ENCODE peak calls at places on chromosomes 6 and 20, in ten cellular contexts. One of them, this sample, is unnamed.

GRCh38 chr6:27209659-27210269 is 37.7 kb upstream of the PRSS16 start:
- DNase-seq in mammary epithelial cell: no peak
- DNase-seq in AG10803: no peak
- DNase-seq in lung: no peak
- DNase-seq in CD8-positive, alpha-beta T cell: no peak
- DNase-seq in fibroblast of pulmonary artery: no peak
- DNase-seq in uterus: no peak
- DNase-seq in pancreas: no peak
- DNase-seq in psoas muscle: no peak
- DNase-seq in kidney epithelial cell: no peak
- DNase-seq in this sample: no peak

GRCh38 chr20:44120676-44121425 is 66.1 kb downstream of the JPH2 start:
- DNase-seq in fibroblast of pulmonary artery: no peak
- DNase-seq in lung: no peak
- DNase-seq in pancreas: no peak
- DNase-seq in AG10803: no peak
- DNase-seq in CD8-positive, alpha-beta T cell: no peak
- DNase-seq in kidney epithelial cell: no peak
- DNase-seq in psoas muscle: no peak
- DNase-seq in mammary epithelial cell: no peak
- DNase-seq in uterus: no peak
- DNase-seq in this sample: no peak

GRCh38 chr6:25147191-25147590 is 132.0 kb upstream of the CARMIL1 start:
- DNase-seq in uterus: no peak
- DNase-seq in CD8-positive, alpha-beta T cell: no peak
- DNase-seq in fibroblast of pulmonary artery: no peak
- DNase-seq in lung: no peak
- DNase-seq in AG10803: no peak
- DNase-seq in kidney epithelial cell: no peak
- DNase-seq in mammary epithelial cell: no peak
- DNase-seq in pancreas: no peak
- DNase-seq in psoas muscle: no peak
- DNase-seq in this sample: no peak

GRCh38 chr20:60453847-60454246 is 495.6 kb downstream of the CDH26 start:
- DNase-seq in kidney epithelial cell: no peak
- DNase-seq in fibroblast of pulmonary artery: no peak
- DNase-seq in AG10803: no peak
- DNase-seq in uterus: no peak
- DNase-seq in pancreas: no peak
- DNase-seq in psoas muscle: no peak
- DNase-seq in lung: no peak
- DNase-seq in CD8-positive, alpha-beta T cell: no peak
- DNase-seq in mammary epithelial cell: no peak
- DNase-seq in this sample: no peak

GRCh38 chr20:48247961-48248360 is 462.7 kb upstream of the SULF2 start:
- DNase-seq in kidney epithelial cell: no peak
- DNase-seq in mammary epithelial cell: no peak
- DNase-seq in pancreas: no peak
- DNase-seq in CD8-positive, alpha-beta T cell: no peak
- DNase-seq in AG10803: no peak
- DNase-seq in lung: no peak
- DNase-seq in fibroblast of pulmonary artery: no peak
- DNase-seq in uterus: no peak
- DNase-seq in psoas muscle: no peak
- DNase-seq in this sample: no peak

GRCh38 chr6:111129003-111129402 is 41.7 kb downstream of the SLC16A10 start:
- DNase-seq in uterus: no peak
- DNase-seq in kidney epithelial cell: no peak
- DNase-seq in AG10803: no peak
- DNase-seq in lung: no peak
- DNase-seq in psoas muscle: peak
- DNase-seq in fibroblast of pulmonary artery: peak
- DNase-seq in CD8-positive, alpha-beta T cell: no peak
- DNase-seq in mammary epithelial cell: no peak
- DNase-seq in pancreas: no peak
- DNase-seq in this sample: no peak

GRCh38 chr20:41135187-41135887 is 2.0 kb upstream of the PLCG1 start:
- DNase-seq in mammary epithelial cell: peak
- DNase-seq in uterus: no peak
- DNase-seq in CD8-positive, alpha-beta T cell: peak
- DNase-seq in psoas muscle: no peak
- DNase-seq in pancreas: no peak
- DNase-seq in kidney epithelial cell: no peak
- DNase-seq in AG10803: no peak
- DNase-seq in fibroblast of pulmonary artery: peak
- DNase-seq in lung: no peak
- DNase-seq in this sample: no peak

GRCh38 chr20:22833851-22834250 is 201.3 kb upstream of the SSTR4 start:
- DNase-seq in mammary epithelial cell: peak
- DNase-seq in kidney epithelial cell: no peak
- DNase-seq in AG10803: no peak
- DNase-seq in lung: no peak
- DNase-seq in fibroblast of pulmonary artery: peak
- DNase-seq in pancreas: no peak
- DNase-seq in uterus: no peak
- DNase-seq in psoas muscle: no peak
- DNase-seq in CD8-positive, alpha-beta T cell: no peak
- DNase-seq in this sample: no peak

GRCh38 chr20:58481541-58482021 is 33.6 kb downstream of the APCDD1L start:
- DNase-seq in mammary epithelial cell: peak
- DNase-seq in CD8-positive, alpha-beta T cell: peak
- DNase-seq in fibroblast of pulmonary artery: peak
- DNase-seq in lung: peak
- DNase-seq in psoas muscle: peak
- DNase-seq in kidney epithelial cell: no peak
- DNase-seq in AG10803: peak
- DNase-seq in uterus: no peak
- DNase-seq in pancreas: no peak
- DNase-seq in this sample: no peak
- TF ChIP-seq CTCF in mammary epithelial cell: peak
- TF ChIP-seq CTCF in CD8-positive, alpha-beta T cell: no peak
- TF ChIP-seq CTCF in fibroblast of pulmonary artery: peak
- TF ChIP-seq CTCF in lung: peak
- TF ChIP-seq CTCF in psoas muscle: peak
- TF ChIP-seq CTCF in kidney epithelial cell: peak
- TF ChIP-seq CTCF in AG10803: peak
- TF ChIP-seq CTCF in uterus: peak
- TF ChIP-seq CTCF in pancreas: peak
- TF ChIP-seq CTCF in this sample: peak

GRCh38 chr20:49982072-49982345 is 771 bp upstream of the SNAI1 start:
- DNase-seq in CD8-positive, alpha-beta T cell: no peak
- DNase-seq in pancreas: no peak
- DNase-seq in mammary epithelial cell: no peak
- DNase-seq in kidney epithelial cell: no peak
- DNase-seq in AG10803: no peak
- DNase-seq in fibroblast of pulmonary artery: no peak
- DNase-seq in psoas muscle: no peak
- DNase-seq in uterus: no peak
- DNase-seq in lung: no peak
- DNase-seq in this sample: no peak

GRCh38 chr20:49980140-49981008 is 2.4 kb upstream of the SNAI1 start:
- DNase-seq in mammary epithelial cell: no peak
- DNase-seq in fibroblast of pulmonary artery: no peak
- DNase-seq in kidney epithelial cell: no peak
- DNase-seq in lung: no peak
- DNase-seq in psoas muscle: no peak
- DNase-seq in uterus: no peak
- DNase-seq in AG10803: no peak
- DNase-seq in pancreas: no peak
- DNase-seq in CD8-positive, alpha-beta T cell: no peak
- DNase-seq in this sample: no peak

GRCh38 chr20:49982346-49983122 is at the start of gene SNAI1:
- DNase-seq in lung: peak
- DNase-seq in uterus: peak
- DNase-seq in AG10803: peak
- DNase-seq in kidney epithelial cell: no peak
- DNase-seq in pancreas: peak
- DNase-seq in psoas muscle: peak
- DNase-seq in CD8-positive, alpha-beta T cell: peak
- DNase-seq in mammary epithelial cell: peak
- DNase-seq in fibroblast of pulmonary artery: peak
- DNase-seq in this sample: no peak

GRCh38 chr20:49983123-49983847 is 505 bp downstream of the SNAI1 start:
- DNase-seq in uterus: no peak
- DNase-seq in pancreas: no peak
- DNase-seq in lung: no peak
- DNase-seq in mammary epithelial cell: no peak
- DNase-seq in CD8-positive, alpha-beta T cell: no peak
- DNase-seq in fibroblast of pulmonary artery: no peak
- DNase-seq in kidney epithelial cell: no peak
- DNase-seq in psoas muscle: no peak
- DNase-seq in AG10803: no peak
- DNase-seq in this sample: no peak

DNA sequence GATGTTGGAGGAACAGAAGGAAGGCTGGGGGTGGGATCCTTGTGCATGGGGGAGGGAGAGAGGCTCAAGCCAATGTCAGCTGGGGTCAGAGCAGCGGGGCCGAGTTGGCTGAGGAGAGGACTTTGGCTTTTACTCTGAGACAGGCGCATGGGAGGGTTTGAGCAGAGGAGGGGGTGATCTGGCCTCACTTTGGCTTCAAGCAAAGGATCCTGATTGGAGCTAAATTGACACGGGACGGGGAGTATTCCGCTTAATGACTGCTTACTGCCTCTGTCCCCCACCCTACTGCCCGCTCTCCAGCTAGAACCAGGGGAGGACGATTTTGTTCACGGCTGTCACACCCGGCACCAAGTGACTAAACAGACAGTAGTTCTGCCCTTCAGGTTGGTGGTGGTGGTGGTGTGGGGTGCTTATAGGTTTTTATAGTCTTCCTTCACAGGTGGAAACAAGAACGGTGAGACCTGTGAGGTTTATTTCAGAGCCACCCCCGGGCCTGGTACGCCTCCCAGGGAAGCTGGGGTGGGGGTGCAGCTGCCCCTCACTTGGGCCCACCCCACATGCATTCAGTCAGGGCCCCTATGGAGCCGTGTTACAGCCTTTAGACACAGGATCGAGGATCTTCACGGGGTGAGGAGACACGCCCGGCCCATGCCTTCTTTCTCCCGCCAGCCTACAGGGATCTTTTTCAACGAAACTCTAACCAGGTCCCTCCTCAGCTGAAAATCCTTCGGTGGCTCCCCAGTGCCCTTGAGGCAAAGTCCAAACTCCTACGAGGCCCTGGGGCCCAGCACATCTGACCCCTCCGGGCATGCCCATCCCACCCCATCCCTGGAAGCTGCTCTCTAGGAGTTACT is 1.3 kb upstream of the SNAI1 start:
- DNase-seq in CD8-positive, alpha-beta T cell: no peak
- DNase-seq in AG10803: no peak
- DNase-seq in fibroblast of pulmonary artery: no peak
- DNase-seq in lung: no peak
- DNase-seq in uterus: no peak
- DNase-seq in psoas muscle: no peak
- DNase-seq in pancreas: no peak
- DNase-seq in kidney epithelial cell: no peak
- DNase-seq in mammary epithelial cell: no peak
- DNase-seq in this sample: no peak
- H3K4me3 ChIP-seq in CD8-positive, alpha-beta T cell: no peak
- H3K4me3 ChIP-seq in AG10803: no peak
- H3K4me3 ChIP-seq in fibroblast of pulmonary artery: no peak
- H3K4me3 ChIP-seq in lung: no peak
- H3K4me3 ChIP-seq in uterus: no peak
- H3K4me3 ChIP-seq in psoas muscle: no peak
- H3K4me3 ChIP-seq in pancreas: no peak
- H3K4me3 ChIP-seq in kidney epithelial cell: no peak
- H3K4me3 ChIP-seq in mammary epithelial cell: no peak
- H3K4me3 ChIP-seq in this sample: no peak

GRCh38 chr6:44001318-44001868 is 125.9 kb downstream of the MRPL14 start:
- DNase-seq in pancreas: no peak
- DNase-seq in lung: peak
- DNase-seq in psoas muscle: peak
- DNase-seq in CD8-positive, alpha-beta T cell: no peak
- DNase-seq in AG10803: peak
- DNase-seq in fibroblast of pulmonary artery: no peak
- DNase-seq in kidney epithelial cell: no peak
- DNase-seq in uterus: no peak
- DNase-seq in mammary epithelial cell: no peak
- DNase-seq in this sample: no peak

GRCh38 chr6:44002071-44002590 is 125.1 kb downstream of the MRPL14 start:
- DNase-seq in uterus: no peak
- DNase-seq in CD8-positive, alpha-beta T cell: no peak
- DNase-seq in pancreas: peak
- DNase-seq in psoas muscle: no peak
- DNase-seq in lung: no peak
- DNase-seq in kidney epithelial cell: no peak
- DNase-seq in mammary epithelial cell: no peak
- DNase-seq in AG10803: no peak
- DNase-seq in fibroblast of pulmonary artery: no peak
- DNase-seq in this sample: no peak

GRCh38 chr6:44004136-44004535 is 123.1 kb downstream of the MRPL14 start:
- DNase-seq in kidney epithelial cell: no peak
- DNase-seq in lung: no peak
- DNase-seq in AG10803: no peak
- DNase-seq in psoas muscle: no peak
- DNase-seq in fibroblast of pulmonary artery: no peak
- DNase-seq in mammary epithelial cell: no peak
- DNase-seq in CD8-positive, alpha-beta T cell: no peak
- DNase-seq in pancreas: no peak
- DNase-seq in uterus: no peak
- DNase-seq in this sample: no peak

GRCh38 chr6:44003345-44004061 is 123.7 kb downstream of the MRPL14 start:
- DNase-seq in kidney epithelial cell: no peak
- DNase-seq in mammary epithelial cell: no peak
- DNase-seq in uterus: no peak
- DNase-seq in pancreas: no peak
- DNase-seq in psoas muscle: peak
- DNase-seq in CD8-positive, alpha-beta T cell: no peak
- DNase-seq in lung: no peak
- DNase-seq in AG10803: no peak
- DNase-seq in fibroblast of pulmonary artery: no peak
- DNase-seq in this sample: no peak

GRCh38 chr6:44002591-44003344 is 124.5 kb downstream of the MRPL14 start:
- DNase-seq in uterus: peak
- DNase-seq in fibroblast of pulmonary artery: no peak
- DNase-seq in CD8-positive, alpha-beta T cell: no peak
- DNase-seq in mammary epithelial cell: peak
- DNase-seq in psoas muscle: peak
- DNase-seq in pancreas: no peak
- DNase-seq in kidney epithelial cell: no peak
- DNase-seq in lung: peak
- DNase-seq in AG10803: no peak
- DNase-seq in this sample: no peak
- TF ChIP-seq CTCF in uterus: peak
- TF ChIP-seq CTCF in fibroblast of pulmonary artery: peak
- TF ChIP-seq CTCF in CD8-positive, alpha-beta T cell: no peak
- TF ChIP-seq CTCF in mammary epithelial cell: no peak
- TF ChIP-seq CTCF in psoas muscle: peak
- TF ChIP-seq CTCF in pancreas: no peak
- TF ChIP-seq CTCF in kidney epithelial cell: peak
- TF ChIP-seq CTCF in lung: no peak
- TF ChIP-seq CTCF in AG10803: peak
- TF ChIP-seq CTCF in this sample: peak

DNA sequence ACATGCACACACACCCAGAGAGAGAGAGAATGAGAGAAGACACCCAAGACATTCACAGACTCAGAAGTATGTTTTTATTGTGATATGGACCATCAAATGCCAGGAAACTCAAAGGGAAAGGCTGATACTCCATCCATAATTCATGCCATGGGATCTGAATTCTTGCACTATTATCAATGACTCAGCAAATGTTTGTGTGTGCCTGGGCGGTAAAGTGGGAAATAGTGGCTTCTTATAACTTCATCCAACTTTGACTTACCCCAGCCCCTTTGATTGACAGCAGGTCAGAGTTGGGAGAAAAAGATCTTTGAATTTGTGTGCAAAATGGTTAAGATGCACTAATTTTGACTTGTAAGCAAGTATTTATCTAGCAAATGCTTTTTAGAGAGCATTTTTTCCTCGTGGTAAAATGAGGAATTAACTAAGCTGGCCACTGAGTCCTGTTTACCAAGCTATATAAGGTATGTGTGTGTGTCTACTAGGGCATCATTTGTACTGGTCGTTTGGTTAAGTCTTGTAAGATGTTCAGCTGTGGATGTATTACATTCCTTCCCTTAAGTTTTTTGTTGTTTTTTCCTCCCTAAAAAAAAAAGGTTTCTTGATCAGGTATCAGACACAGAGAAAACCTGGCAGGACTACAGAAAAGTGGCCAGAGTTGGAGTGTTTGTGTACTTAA is 3.1 kb upstream of the CCN2 start:
- DNase-seq in lung: no peak
- DNase-seq in uterus: no peak
- DNase-seq in CD8-positive, alpha-beta T cell: no peak
- DNase-seq in kidney epithelial cell: no peak
- DNase-seq in AG10803: peak
- DNase-seq in fibroblast of pulmonary artery: peak
- DNase-seq in pancreas: no peak
- DNase-seq in psoas muscle: no peak
- DNase-seq in mammary epithelial cell: no peak
- DNase-seq in this sample: no peak
- H3K4me3 ChIP-seq in lung: no peak
- H3K4me3 ChIP-seq in uterus: peak
- H3K4me3 ChIP-seq in CD8-positive, alpha-beta T cell: no peak
- H3K4me3 ChIP-seq in kidney epithelial cell: no peak
- H3K4me3 ChIP-seq in AG10803: no peak
- H3K4me3 ChIP-seq in fibroblast of pulmonary artery: peak
- H3K4me3 ChIP-seq in pancreas: no peak
- H3K4me3 ChIP-seq in psoas muscle: no peak
- H3K4me3 ChIP-seq in mammary epithelial cell: no peak
- H3K4me3 ChIP-seq in this sample: no peak